ENCODE peak calls at places on chromosomes 6 and 20, in five cellular contexts. L, P, W, H and R are unnamed samples.

GRCh38 chr20:54140927-54141566 is 32.7 kb downstream of the CYP24A1 start:
- DNase-seq in P (no peak), H (no peak), W (peak), L (peak), R (no peak)

GRCh38 chr20:4913147-4913546 is 88.2 kb downstream of the SLC23A2 start:
- DNase-seq in H (no peak), L (no peak), W (no peak), P (no peak), R (no peak)

GRCh38 chr20:40880063-40880715 is 148.4 kb upstream of the TOP1 start:
- DNase-seq in L (no peak), H (no peak), P (peak), W (no peak), R (peak)

GRCh38 chr6:46329568-46329967 is 158.8 kb upstream of the ENPP5 start:
- DNase-seq in L (peak), H (no peak), P (no peak), W (peak), R (no peak)

GRCh38 chr6:74249658-74250057 is 553.7 kb downstream of the CD109 start:
- DNase-seq in H (no peak), L (peak), W (peak), P (no peak), R (peak)

GRCh38 chr20:53032021-53033001 is 60.2 kb downstream of the TSHZ2 start:
- DNase-seq in P (no peak), L (peak), W (peak), H (no peak), R (no peak)

GRCh38 chr20:22465622-22466446 is 118.5 kb downstream of the FOXA2 start:
- DNase-seq in P (no peak), L (no peak), W (no peak), H (no peak), R (no peak)

GRCh38 chr20:8756410-8756809 is 312.5 kb upstream of the PLCB4 start:
- DNase-seq in H (no peak), W (peak), L (peak), P (no peak), R (no peak)

GRCh38 chr6:42402184-42402583 is 49.5 kb downstream of the TRERF1 start:
- DNase-seq in W (peak), H (no peak), P (peak), L (peak), R (no peak)

GRCh38 chr6:106820412-106820852 is 154.1 kb downstream of the CD24 start:
- DNase-seq in H (no peak), L (peak), P (no peak), W (peak), R (no peak)

DNA sequence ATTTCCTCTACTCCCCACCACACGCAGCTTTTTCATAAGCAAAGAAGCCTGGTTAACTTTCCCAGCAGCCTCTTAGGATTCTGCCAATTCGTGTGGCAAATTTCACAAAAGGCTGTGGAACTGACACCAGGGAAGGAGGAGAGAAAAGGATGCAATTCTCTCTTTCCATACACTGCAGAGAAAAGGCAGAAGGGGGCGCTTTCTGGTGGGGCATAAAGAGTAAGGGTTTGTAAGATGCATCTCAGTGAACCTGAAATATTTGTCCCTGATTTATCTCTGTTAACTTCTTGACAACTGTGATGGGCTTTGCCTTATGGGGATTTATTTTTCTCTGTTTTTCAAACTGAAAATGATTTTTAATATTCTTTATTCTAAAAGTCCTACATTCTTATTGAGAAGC is 45.5 kb upstream of the GLP1R start:
- DNase-seq in P (peak), L (no peak), H (no peak), W (no peak), R (no peak)
- TF ChIP-seq CTCF in P (peak), L (peak), H (no peak), W (no peak), R (no peak)

GRCh38 chr20:50133474-50134217 is 19.9 kb downstream of the PEDS1 start:
- DNase-seq in H (no peak), L (no peak), P (no peak), W (no peak), R (no peak)
- TF ChIP-seq CTCF in H (no peak), L (peak), P (peak), W (peak), R (peak)

GRCh38 chr6:5175635-5176034 is 85.1 kb downstream of the LYRM4 start:
- DNase-seq in W (no peak), L (no peak), P (peak), H (no peak), R (peak)
- TF ChIP-seq CTCF in W (no peak), L (no peak), P (no peak), H (no peak), R (no peak)

DNA sequence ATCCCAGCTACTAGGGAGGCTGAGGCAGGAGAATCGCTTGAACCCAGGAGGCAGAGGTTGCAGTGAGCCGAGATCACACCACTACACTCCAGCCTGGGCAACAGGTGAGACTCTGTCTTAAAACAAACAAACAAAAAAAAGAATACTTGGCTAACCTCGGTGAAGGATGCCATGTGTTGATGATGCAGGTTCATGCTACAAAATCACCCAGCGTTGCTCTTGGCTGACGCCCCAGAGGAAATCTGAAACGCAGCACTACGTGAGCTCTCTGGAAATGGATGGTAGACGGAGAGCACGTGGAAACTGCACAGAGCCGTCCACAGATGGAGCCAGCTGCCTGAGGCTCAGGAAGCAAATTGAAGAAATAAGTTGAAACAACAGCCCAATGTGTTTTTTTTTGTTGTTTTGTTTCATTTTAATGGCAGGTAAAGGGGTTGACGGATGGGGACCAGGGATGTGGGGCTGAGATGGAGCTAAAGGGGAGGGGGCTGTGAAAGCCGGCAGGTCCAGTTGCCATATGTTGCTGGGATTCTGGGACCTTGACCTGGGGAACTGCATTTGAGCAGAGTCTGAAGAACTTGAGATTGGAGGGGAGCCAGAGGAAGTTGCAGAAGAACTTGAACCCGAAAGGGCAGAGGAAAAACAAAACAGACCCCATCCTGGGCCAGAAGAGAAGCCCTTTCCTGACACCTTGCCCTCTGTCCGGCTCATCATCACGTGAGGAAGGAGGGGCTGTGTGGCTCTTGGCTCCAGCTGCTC is 12.8 kb upstream of the MANBAL start:
- DNase-seq in L (peak), H (no peak), P (peak), W (peak), R (peak)
- TF ChIP-seq CTCF in L (peak), H (peak), P (peak), W (peak), R (peak)

GRCh38 chr6:109720336-109720735 is 29.2 kb downstream of the FIG4 start:
- DNase-seq in W (no peak), H (no peak), P (no peak), L (no peak), R (no peak)
- TF ChIP-seq CTCF in W (no peak), H (no peak), P (no peak), L (no peak), R (no peak)

DNA sequence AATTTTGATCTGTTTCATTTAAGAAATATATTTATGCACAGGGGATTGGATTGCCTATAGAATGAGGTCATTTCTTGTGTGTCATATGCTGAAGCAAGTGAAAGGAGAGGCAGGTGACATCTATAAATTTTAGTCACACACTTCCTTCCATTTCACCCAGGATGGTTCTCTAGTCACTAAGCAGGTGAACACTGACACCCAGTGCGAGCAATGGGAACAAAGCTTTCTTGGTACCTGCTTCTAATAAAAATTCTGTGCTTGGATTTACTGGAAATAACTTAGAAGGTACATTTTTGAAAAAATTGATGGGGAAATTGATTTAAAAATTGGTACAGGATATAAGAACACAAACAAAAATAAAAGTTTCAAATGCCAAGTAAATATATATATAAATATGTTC is 66.9 kb upstream of the MC3R start:
- DNase-seq in W (no peak), P (no peak), L (no peak), H (no peak), R (no peak)
- TF ChIP-seq CTCF in W (no peak), P (no peak), L (peak), H (peak), R (no peak)

GRCh38 chr6:160073272-160073671 is 48.3 kb upstream of the SLC22A1 start:
- DNase-seq in H (no peak), P (no peak), L (no peak), W (no peak), R (no peak)

GRCh38 chr6:160069459-160069858 is 52.2 kb upstream of the SLC22A1 start:
- DNase-seq in H (no peak), W (no peak), L (no peak), P (no peak), R (no peak)

GRCh38 chr6:160070427-160070826 is 51.2 kb upstream of the SLC22A1 start:
- DNase-seq in P (no peak), L (no peak), H (no peak), W (no peak), R (peak)

GRCh38 chr6:160070831-160071230 is 50.8 kb upstream of the SLC22A1 start:
- DNase-seq in L (no peak), P (no peak), W (no peak), H (no peak), R (no peak)

DNA sequence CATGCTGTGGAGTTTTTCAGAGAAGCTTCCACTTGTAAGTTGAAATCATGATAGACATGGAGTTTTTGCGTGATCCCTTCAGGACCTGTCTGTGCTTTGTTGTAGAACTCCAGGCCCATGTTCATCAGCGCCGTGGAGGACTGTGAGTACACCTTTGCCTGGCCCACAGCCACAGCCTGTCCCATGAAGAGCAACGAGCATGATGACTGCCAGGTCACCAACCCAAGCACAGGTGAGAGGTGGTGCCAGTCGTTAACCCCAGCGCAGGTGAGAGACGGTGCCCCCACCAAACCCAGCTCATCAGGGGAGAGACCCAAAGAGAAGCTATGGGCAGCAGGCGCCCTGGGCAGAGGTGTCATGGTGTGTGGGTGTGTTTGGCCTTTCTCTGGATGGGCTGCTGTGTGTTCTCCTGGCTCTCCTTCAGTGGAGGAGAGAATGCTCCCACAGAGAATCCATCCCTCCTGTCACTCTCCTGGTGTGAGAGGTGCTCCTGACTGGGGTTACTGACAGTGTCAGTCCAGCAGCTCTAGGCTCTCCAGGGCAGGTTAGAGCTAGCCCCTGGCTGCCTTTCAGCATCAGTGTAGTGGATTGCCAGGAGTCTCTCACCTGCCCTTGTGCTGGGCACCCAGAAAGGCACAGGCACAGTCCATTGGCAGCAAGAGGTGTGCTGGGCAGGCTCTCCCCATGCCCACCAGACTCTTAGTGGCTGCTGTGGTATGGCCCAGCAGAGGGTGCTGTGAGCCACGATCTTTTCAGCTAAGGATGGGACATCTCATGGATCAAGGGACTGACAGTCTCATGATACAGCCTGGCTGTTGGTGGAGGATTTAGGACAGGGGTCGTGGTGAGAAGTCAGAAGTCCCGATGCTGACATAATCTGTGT is 49.6 kb upstream of the SLC22A1 start:
- DNase-seq in W (no peak), P (no peak), L (no peak), H (no peak), R (no peak)
- TF ChIP-seq CTCF in W (peak), P (no peak), L (no peak), H (no peak), R (no peak)

DNA sequence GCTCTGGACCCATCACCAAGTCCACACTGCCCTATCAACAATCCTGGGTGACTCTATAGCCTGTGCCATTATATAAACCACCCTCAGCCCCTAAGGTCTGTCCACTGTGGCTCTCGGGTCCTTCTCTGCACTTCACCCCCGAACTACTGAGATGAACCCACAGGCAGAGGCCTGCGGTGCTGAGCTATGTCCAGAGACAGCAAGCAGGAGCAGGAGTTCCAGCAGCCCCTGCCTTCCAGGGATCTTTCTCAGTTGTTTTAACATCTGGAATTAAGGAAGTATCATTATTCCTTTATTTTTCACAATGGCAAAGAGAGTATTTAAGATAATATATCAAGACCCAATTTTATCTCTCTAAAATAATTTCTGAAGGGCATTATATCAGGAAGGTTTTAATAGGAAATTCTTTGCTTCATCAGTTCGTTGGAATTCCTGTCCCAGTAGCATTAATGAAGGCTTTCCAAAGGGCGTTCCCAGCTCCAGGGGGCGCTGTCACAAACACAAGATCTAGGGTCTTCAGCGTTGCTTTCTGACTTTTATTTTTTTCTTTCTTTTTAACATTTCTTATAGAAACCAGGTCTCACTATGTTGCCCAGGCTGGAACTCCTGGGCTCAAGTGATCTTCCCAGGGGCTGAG is 27.3 kb downstream of the RRBP1 start:
- DNase-seq in H (no peak), L (peak), P (no peak), W (peak), R (no peak)
- TF ChIP-seq CTCF in H (peak), L (peak), P (no peak), W (peak), R (peak)